ENCODE peak calls at places on chromosomes 16 and 17, in six cellular contexts. T is A549, N is DND-41, I is OCI-LY7, V is lower lobe of right lung, K is small intestine. Z is an unnamed sample.

GRCh38 chr16:80719573-80719972 is 84.8 kb downstream of the CDYL2 start:
- DNase-seq in T (no peak), N (no peak), I (peak; percentile 13), V (no peak), K (peak; percentile 12), Z (no peak)

GRCh38 chr17:49696233-49696761 is 11.5 kb downstream of the SLC35B1 start:
- DNase-seq in T (no peak), N (no peak), I (no peak), V (no peak), K (peak; percentile 51), Z (no peak)

GRCh38 chr16:88616320-88616719 is 22.1 kb upstream of the IL17C start:
- DNase-seq in T (no peak), N (no peak), I (no peak), V (peak; percentile 91), K (peak; percentile 97), Z (no peak)

GRCh38 chr17:1124896-1125774 is 54.6 kb downstream of the ABR start:
- DNase-seq in T (no peak), N (no peak), I (no peak), V (no peak), K (no peak), Z (no peak)

GRCh38 chr16:29841631-29842030 is 21.4 kb downstream of the MVP start:
- DNase-seq in T (no peak), N (no peak), I (no peak), V (no peak), K (no peak), Z (no peak)

GRCh38 chr17:76408037-76408849 is 23.8 kb downstream of the SPHK1 start:
- DNase-seq in T (peak; percentile 83), N (peak; percentile 58), I (peak; percentile 89), V (peak; percentile 75), K (peak; percentile 72), Z (peak; percentile 39)

GRCh38 chr16:4591191-4591590 is 23.5 kb downstream of the UBALD1 start:
- DNase-seq in T (no peak), N (no peak), I (no peak), V (no peak), K (no peak), Z (no peak)

GRCh38 chr17:64455993-64456885 is 7.3 kb downstream of the MILR1 start:
- DNase-seq in T (no peak), N (peak; percentile 29), I (peak; percentile 89), V (no peak), K (peak; percentile 23), Z (no peak)

GRCh38 chr17:80145076-80146075 is 1.6 kb downstream of the EIF4A3 start:
- DNase-seq in T (no peak), N (no peak), I (peak; percentile 62), V (no peak), K (no peak), Z (no peak)

GRCh38 chr17:15341966-15342365 is 569 bp upstream of the TEKT3 start:
- DNase-seq in T (no peak), N (no peak), I (no peak), V (no peak), K (no peak), Z (no peak)

GRCh38 chr17:79183221-79184158 is 108.9 kb downstream of the ENGASE start:
- DNase-seq in T (peak; percentile 85), N (no peak), I (no peak), V (no peak), K (no peak), Z (no peak)

GRCh38 chr16:54282923-54283734 is 3.5 kb downstream of the IRX3 start:
- DNase-seq in T (no peak), N (peak; percentile 37), I (no peak), V (no peak), K (no peak), Z (no peak)

GRCh38 chr17:8322078-8322477 is 12.0 kb downstream of the ARHGEF15 start:
- DNase-seq in T (no peak), N (no peak), I (no peak), V (no peak), K (no peak), Z (no peak)

GRCh38 chr17:9022553-9023388 is 1.5 kb downstream of the NTN1 start:
- DNase-seq in T (no peak), N (no peak), I (no peak), V (no peak), K (no peak), Z (no peak)

GRCh38 chr16:87411375-87412271 is 19.5 kb downstream of the MAP1LC3B start:
- DNase-seq in T (no peak), N (no peak), I (no peak), V (no peak), K (peak; percentile 33), Z (no peak)

GRCh38 chr17:38851434-38851833 is 2.1 kb downstream of the RPL23 start:
- DNase-seq in T (no peak), N (no peak), I (no peak), V (no peak), K (no peak), Z (no peak)

GRCh38 chr16:49817754-49818507 is 38.0 kb downstream of the ZNF423 start:
- DNase-seq in T (no peak), N (no peak), I (no peak), V (no peak), K (no peak), Z (no peak)

GRCh38 chr16:70712942-70713341 is 27.1 kb upstream of the MTSS2 start:
- DNase-seq in T (no peak), N (no peak), I (no peak), V (no peak), K (no peak), Z (peak; percentile 68)

GRCh38 chr17:48502901-48503300 is 27.9 kb downstream of the HOXB1 start:
- DNase-seq in T (no peak), N (no peak), I (no peak), V (no peak), K (no peak), Z (no peak)

GRCh38 chr16:13839577-13839976 is 80.4 kb upstream of the ERCC4 start:
- DNase-seq in T (no peak), N (no peak), I (peak; percentile 2), V (no peak), K (no peak), Z (no peak)

GRCh38 chr16:8905168-8905762 is 23.1 kb downstream of the LITAFD start:
- DNase-seq in T (peak; percentile 36), N (no peak), I (peak; percentile 56), V (no peak), K (peak; percentile 64), Z (peak; percentile 37)

GRCh38 chr17:78132086-78132676 is 1.6 kb downstream of the TMC8 start:
- DNase-seq in T (no peak), N (peak; percentile 71), I (peak; percentile 80), V (peak; percentile 82), K (peak; percentile 58), Z (peak; percentile 37)

GRCh38 chr17:75738218-75738802 is 17.1 kb downstream of the ITGB4 start:
- DNase-seq in T (no peak), N (no peak), I (peak; percentile 80), V (peak; percentile 79), K (no peak), Z (no peak)

GRCh38 chr17:19000531-19001011 is 4.0 kb downstream of the FAM83G start:
- DNase-seq in T (no peak), N (no peak), I (no peak), V (no peak), K (peak; percentile 86), Z (no peak)

GRCh38 chr17:61474235-61474927 is 22.2 kb downstream of the TBX4 start:
- DNase-seq in T (no peak), N (no peak), I (no peak), V (no peak), K (no peak), Z (no peak)

DNA sequence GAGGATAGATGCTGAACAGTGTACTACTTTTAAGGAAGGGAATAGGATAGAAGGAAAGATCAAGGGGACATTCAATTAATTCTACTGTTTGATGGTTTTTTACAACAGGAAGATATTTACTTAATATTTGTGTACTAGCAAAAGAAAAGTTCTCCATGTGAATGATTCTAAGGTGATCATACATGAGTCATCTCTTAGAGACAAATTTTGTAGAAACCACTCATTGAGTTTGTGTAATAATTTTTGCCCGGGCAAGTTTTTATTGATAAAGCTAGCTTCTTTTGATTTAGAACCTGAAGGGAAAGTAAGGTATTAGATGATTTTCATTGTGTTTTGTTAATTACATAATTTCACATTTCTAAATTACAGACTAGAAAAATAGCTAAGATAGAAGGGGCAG is 172.8 kb upstream of the PSMD7 start:
- DNase-seq in T (no peak), N (no peak), I (no peak), V (no peak), K (no peak), Z (no peak)
- H3K9me3 ChIP-seq in T (no peaks in the 10 kb centered on the region), N (peaks cover 18% of the 10 kb centered on the region), I (peaks cover 7% of the 10 kb centered on the region), V (peaks cover 10% of the 10 kb centered on the region), K (no peaks in the 10 kb centered on the region), Z (no peaks in the 10 kb centered on the region)

DNA sequence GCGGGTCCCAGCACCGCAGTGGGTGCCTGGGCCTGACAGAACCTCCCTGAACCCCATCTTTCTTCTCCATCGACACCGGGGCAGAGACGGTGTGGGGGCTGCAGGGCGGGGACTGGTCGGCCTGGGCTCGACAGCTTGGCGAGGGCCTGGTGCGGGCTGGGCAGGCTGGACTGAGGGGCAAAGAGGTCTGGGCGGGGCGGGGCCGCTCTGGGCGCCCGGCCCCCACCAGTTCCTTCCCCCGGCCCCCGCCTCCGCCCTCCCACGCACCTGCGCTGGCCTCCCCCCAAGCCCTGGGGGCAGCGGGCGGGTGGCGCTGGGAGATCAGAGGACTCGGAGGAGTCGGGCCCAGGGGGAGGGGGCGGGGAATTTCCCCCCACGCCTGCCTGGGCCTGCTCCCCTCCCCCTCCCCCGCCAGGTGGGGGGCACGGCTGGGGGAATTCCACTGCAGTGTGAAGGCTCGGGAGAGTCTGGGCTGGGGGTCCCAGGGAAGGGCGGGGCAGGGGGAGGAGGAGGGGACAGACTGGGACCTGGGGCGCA is 933 bp upstream of the KREMEN2 start:
- DNase-seq in T (no peak), N (peak; percentile 56), I (no peak), V (peak; percentile 34), K (no peak), Z (peak; percentile 61)
- H3K4me1 ChIP-seq in T (peaks cover 10% of the 10 kb centered on the region), N (peaks cover 15% of the 10 kb centered on the region), I (peaks cover 55% of the 10 kb centered on the region), V (peaks cover 46% of the 10 kb centered on the region), K (no peaks in the 10 kb centered on the region), Z (peaks cover 7% of the 10 kb centered on the region)

DNA sequence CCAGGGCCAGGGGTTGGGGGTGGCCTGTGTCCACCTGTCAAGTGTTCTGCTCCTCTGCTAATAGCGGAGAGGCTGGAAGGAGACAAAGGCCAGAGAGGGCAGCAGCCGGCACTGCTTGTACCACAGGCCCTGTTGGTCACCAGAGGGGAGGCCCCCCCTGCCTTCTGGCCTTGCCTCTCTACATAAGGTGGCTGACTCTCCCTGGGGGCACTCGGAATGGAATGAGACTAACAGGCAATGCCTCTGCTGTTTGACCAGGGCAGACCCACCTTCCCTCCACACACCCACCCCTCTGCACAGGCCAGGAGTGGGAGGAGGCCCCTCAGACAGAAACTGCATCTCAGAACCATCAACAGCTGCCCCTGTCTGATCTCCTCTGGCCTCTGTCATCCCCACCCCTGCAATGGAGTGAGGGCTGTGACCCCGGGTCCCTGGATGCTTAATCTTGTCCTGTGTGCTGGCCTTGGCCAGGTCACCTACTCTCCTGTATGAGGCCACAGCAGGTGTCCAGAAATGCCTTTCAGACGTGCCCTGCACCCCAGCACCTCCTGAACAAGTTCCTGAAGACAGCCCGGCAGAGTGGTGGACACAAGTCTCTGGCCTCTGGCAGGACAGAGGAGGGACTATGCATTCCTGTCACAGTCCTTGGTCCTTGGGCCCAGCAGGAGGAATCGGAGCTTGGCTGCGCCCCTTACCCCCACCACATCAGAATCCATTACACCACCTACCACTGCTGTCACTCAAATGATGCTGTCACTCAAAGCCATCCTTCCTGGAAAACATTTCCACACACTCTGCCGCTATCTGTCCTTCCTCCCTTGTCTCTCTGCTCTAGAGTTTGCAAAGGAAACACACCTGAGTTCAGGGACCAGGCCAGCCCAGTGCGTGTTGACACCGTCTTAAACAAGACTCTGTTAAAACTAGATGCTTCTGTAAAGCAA is 107.5 kb upstream of the ZNF750 start:
- DNase-seq in T (no peak), N (no peak), I (no peak), V (peak; percentile 41), K (no peak), Z (no peak)
- H3K9me3 ChIP-seq in T (peaks cover 93% of the 10 kb centered on the region), N (peaks cover 31% of the 10 kb centered on the region), I (peaks cover 30% of the 10 kb centered on the region), V (peaks cover 27% of the 10 kb centered on the region), K (no peaks in the 10 kb centered on the region), Z (peaks cover 20% of the 10 kb centered on the region)

GRCh38 chr17:40325156-40326013 is 16.4 kb downstream of the RARA start:
- DNase-seq in T (no peak), N (no peak), I (no peak), V (peak; percentile 44), K (no peak), Z (no peak)
- H3K4me1 ChIP-seq in T (peaks cover 93% of the 10 kb centered on the region), N (peaks cover 58% of the 10 kb centered on the region), I (peaks cover 73% of the 10 kb centered on the region), V (peaks cover 99% of the 10 kb centered on the region), K (peaks cover 18% of the 10 kb centered on the region), Z (no peaks in the 10 kb centered on the region)